ENCODE peak calls at places on chromosomes 5 and 9, in seven cellular contexts. One of them, this sample, is unnamed.

GRCh38 chr5:179819296-179820126 is 1.2 kb upstream of the SQSTM1 start:
- DNase-seq in uterus: peak; percentile 77
- DNase-seq in A549: no peak
- DNase-seq in colonic mucosa: peak; percentile 67
- DNase-seq in OCI-LY7: peak; percentile 47
- DNase-seq in ovary: peak; percentile 81
- DNase-seq in left ventricle myocardium inferior: peak; percentile 61
- DNase-seq in this sample: peak; percentile 79

GRCh38 chr9:28005779-28006178 is 432.5 kb upstream of the C9orf72 start:
- DNase-seq in uterus: no peak
- DNase-seq in A549: no peak
- DNase-seq in colonic mucosa: no peak
- DNase-seq in OCI-LY7: no peak
- DNase-seq in ovary: no peak
- DNase-seq in left ventricle myocardium inferior: no peak
- DNase-seq in this sample: no peak

GRCh38 chr9:123725389-123725788 is 204.5 kb downstream of the DENND1A start:
- DNase-seq in uterus: no peak
- DNase-seq in A549: no peak
- DNase-seq in colonic mucosa: no peak
- DNase-seq in OCI-LY7: no peak
- DNase-seq in ovary: no peak
- DNase-seq in left ventricle myocardium inferior: peak; percentile 22
- DNase-seq in this sample: no peak

GRCh38 chr5:32461441-32462120 is 17.0 kb upstream of the ZFR start:
- DNase-seq in uterus: no peak
- DNase-seq in A549: no peak
- DNase-seq in colonic mucosa: no peak
- DNase-seq in OCI-LY7: no peak
- DNase-seq in ovary: no peak
- DNase-seq in left ventricle myocardium inferior: no peak
- DNase-seq in this sample: no peak

GRCh38 chr5:134450374-134450773 is 38.7 kb upstream of the CDKN2AIPNL start:
- DNase-seq in uterus: no peak
- DNase-seq in A549: no peak
- DNase-seq in colonic mucosa: no peak
- DNase-seq in OCI-LY7: no peak
- DNase-seq in ovary: no peak
- DNase-seq in left ventricle myocardium inferior: no peak
- DNase-seq in this sample: no peak

GRCh38 chr9:14221558-14221957 is 92.4 kb downstream of the NFIB start:
- DNase-seq in uterus: no peak
- DNase-seq in A549: peak; percentile 65
- DNase-seq in colonic mucosa: no peak
- DNase-seq in OCI-LY7: no peak
- DNase-seq in ovary: no peak
- DNase-seq in left ventricle myocardium inferior: no peak
- DNase-seq in this sample: no peak

GRCh38 chr9:72428329-72428728 is 63.3 kb upstream of the ZFAND5 start:
- DNase-seq in uterus: no peak
- DNase-seq in A549: no peak
- DNase-seq in colonic mucosa: no peak
- DNase-seq in OCI-LY7: no peak
- DNase-seq in ovary: no peak
- DNase-seq in left ventricle myocardium inferior: no peak
- DNase-seq in this sample: no peak

GRCh38 chr5:88262116-88262515 is 6.5 kb downstream of the TMEM161B start:
- DNase-seq in uterus: no peak
- DNase-seq in A549: no peak
- DNase-seq in colonic mucosa: no peak
- DNase-seq in OCI-LY7: no peak
- DNase-seq in ovary: no peak
- DNase-seq in left ventricle myocardium inferior: no peak
- DNase-seq in this sample: no peak

GRCh38 chr9:133144887-133145466 is 18.7 kb downstream of the GBGT1 start:
- DNase-seq in uterus: peak; percentile 30
- DNase-seq in A549: no peak
- DNase-seq in colonic mucosa: no peak
- DNase-seq in OCI-LY7: no peak
- DNase-seq in ovary: no peak
- DNase-seq in left ventricle myocardium inferior: no peak
- DNase-seq in this sample: no peak

GRCh38 chr9:132797861-132798659 is 80.0 kb downstream of the AK8 start:
- DNase-seq in uterus: no peak
- DNase-seq in A549: no peak
- DNase-seq in colonic mucosa: no peak
- DNase-seq in OCI-LY7: no peak
- DNase-seq in ovary: peak; percentile 64
- DNase-seq in left ventricle myocardium inferior: no peak
- DNase-seq in this sample: no peak

GRCh38 chr9:99572529-99572928 is 249.2 kb upstream of the NR4A3 start:
- DNase-seq in uterus: no peak
- DNase-seq in A549: no peak
- DNase-seq in colonic mucosa: no peak
- DNase-seq in OCI-LY7: no peak
- DNase-seq in ovary: no peak
- DNase-seq in left ventricle myocardium inferior: no peak
- DNase-seq in this sample: no peak

GRCh38 chr9:116984111-116984510 is 297.0 kb downstream of the TRIM32 start:
- DNase-seq in uterus: no peak
- DNase-seq in A549: no peak
- DNase-seq in colonic mucosa: no peak
- DNase-seq in OCI-LY7: no peak
- DNase-seq in ovary: no peak
- DNase-seq in left ventricle myocardium inferior: no peak
- DNase-seq in this sample: no peak

GRCh38 chr5:73321757-73322452 is 126.7 kb downstream of the FOXD1 start:
- DNase-seq in uterus: no peak
- DNase-seq in A549: peak; percentile 22
- DNase-seq in colonic mucosa: no peak
- DNase-seq in OCI-LY7: no peak
- DNase-seq in ovary: no peak
- DNase-seq in left ventricle myocardium inferior: no peak
- DNase-seq in this sample: no peak

GRCh38 chr9:136773386-136774044 is 9.2 kb upstream of the LCN15 start:
- DNase-seq in uterus: no peak
- DNase-seq in A549: peak; percentile 41
- DNase-seq in colonic mucosa: no peak
- DNase-seq in OCI-LY7: peak; percentile 83
- DNase-seq in ovary: no peak
- DNase-seq in left ventricle myocardium inferior: no peak
- DNase-seq in this sample: no peak

GRCh38 chr5:2177244-2177643 is 294.5 kb upstream of the IRX4 start:
- DNase-seq in uterus: no peak
- DNase-seq in A549: no peak
- DNase-seq in colonic mucosa: no peak
- DNase-seq in OCI-LY7: no peak
- DNase-seq in ovary: no peak
- DNase-seq in left ventricle myocardium inferior: no peak
- DNase-seq in this sample: no peak

GRCh38 chr9:4615251-4615650 is 46.8 kb upstream of the PLPP6 start:
- DNase-seq in uterus: no peak
- DNase-seq in A549: no peak
- DNase-seq in colonic mucosa: no peak
- DNase-seq in OCI-LY7: no peak
- DNase-seq in ovary: no peak
- DNase-seq in left ventricle myocardium inferior: no peak
- DNase-seq in this sample: no peak

GRCh38 chr5:153960269-153961215 is 78.2 kb downstream of the FAM114A2 start:
- DNase-seq in uterus: no peak
- DNase-seq in A549: no peak
- DNase-seq in colonic mucosa: no peak
- DNase-seq in OCI-LY7: no peak
- DNase-seq in ovary: no peak
- DNase-seq in left ventricle myocardium inferior: no peak
- DNase-seq in this sample: no peak

GRCh38 chr5:108432024-108432423 is 50.1 kb upstream of the FBXL17 start:
- DNase-seq in uterus: no peak
- DNase-seq in A549: no peak
- DNase-seq in colonic mucosa: no peak
- DNase-seq in OCI-LY7: no peak
- DNase-seq in ovary: no peak
- DNase-seq in left ventricle myocardium inferior: no peak
- DNase-seq in this sample: no peak

DNA sequence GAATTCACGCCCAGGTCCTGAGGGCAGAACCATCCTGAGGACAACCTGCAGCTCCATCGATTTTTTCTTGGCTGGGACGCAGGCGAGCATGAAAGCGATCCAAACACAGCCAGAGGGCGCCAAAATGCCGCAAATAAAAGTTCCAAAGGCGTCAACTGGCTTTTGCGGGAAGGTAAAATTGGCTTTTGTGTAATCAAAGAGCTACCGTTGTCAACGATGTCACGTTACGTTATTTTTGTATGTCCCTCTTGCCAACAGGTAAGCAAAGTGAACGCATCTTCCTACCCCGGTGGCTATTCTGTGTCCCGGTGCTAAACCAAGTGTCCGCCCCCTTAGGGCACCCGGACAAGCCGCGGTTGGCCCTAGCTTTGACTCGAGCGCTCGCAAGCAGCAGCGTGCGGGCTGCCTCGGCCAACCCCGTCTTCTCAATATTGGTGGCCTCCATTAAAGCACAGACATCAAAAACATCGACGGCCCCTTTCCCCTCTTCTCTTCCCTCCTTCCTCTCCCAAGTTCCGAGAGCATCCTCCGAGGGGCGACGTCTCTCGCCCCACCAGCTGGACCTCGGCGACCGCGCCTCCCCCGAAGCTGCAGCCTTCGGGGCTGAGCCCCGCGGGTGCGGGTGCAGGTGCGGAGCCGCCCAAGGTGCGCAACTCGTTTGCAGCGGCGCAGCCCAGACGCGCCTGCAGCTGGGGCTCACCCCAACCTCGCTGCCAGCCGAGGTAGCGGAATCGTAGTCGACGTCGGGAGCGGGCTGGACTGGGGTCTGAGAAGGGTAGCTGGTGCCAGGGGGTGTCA is 1.1 kb upstream of the BASP1 start:
- DNase-seq in uterus: peak; percentile 74
- DNase-seq in A549: peak; percentile 73
- DNase-seq in colonic mucosa: peak; percentile 85
- DNase-seq in OCI-LY7: peak; percentile 91
- DNase-seq in ovary: peak; percentile 79
- DNase-seq in left ventricle myocardium inferior: peak; percentile 59
- DNase-seq in this sample: peak; percentile 86
- TF ChIP-seq CTCF in uterus: peak; percentile 73
- TF ChIP-seq CTCF in A549: peak; percentile 88
- TF ChIP-seq CTCF in colonic mucosa: peak; percentile 63
- TF ChIP-seq CTCF in OCI-LY7: peak; percentile 91
- TF ChIP-seq CTCF in ovary: peak; percentile 65
- TF ChIP-seq CTCF in left ventricle myocardium inferior: peak; percentile 79
- TF ChIP-seq CTCF in this sample: peak; percentile 88

DNA sequence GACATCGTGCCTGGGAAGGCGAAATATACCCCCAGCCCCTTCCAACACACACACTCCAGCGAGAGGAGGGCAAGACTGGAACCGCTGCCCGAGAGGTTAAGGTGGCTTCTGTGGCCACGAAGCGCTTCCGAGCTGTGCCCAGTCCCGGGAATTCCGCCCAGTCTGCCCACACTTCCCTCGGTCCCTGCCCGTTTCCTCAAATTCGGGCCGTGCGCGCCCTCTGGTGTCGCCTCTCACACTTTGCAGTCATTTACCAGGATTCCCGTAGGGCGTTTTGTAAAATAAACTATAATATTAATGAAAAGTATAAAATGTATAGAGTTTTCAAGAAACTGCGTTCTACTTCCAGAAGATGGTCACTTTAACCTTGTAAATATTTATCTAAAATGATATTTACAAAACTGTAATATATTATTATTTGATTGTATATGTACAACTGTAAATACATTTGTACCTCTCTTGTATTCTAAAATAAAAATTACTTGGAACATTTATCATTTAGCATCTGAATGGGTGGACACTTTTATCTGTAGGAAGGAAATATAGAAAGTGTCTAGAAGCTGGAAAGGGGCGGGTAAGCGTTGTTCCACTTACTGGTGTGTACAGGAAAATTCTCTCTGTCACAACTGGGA is 11.0 kb upstream of the EXOSC2 start:
- DNase-seq in uterus: peak; percentile 66
- DNase-seq in A549: peak; percentile 91
- DNase-seq in colonic mucosa: peak; percentile 82
- DNase-seq in OCI-LY7: peak; percentile 59
- DNase-seq in ovary: peak; percentile 75
- DNase-seq in left ventricle myocardium inferior: peak; percentile 79
- DNase-seq in this sample: peak; percentile 89
- H3K4me3 ChIP-seq in uterus: peak overlapping the region; percentile 15
- H3K4me3 ChIP-seq in A549: peak overlapping the region; percentile 85
- H3K4me3 ChIP-seq in colonic mucosa: peak overlapping the region; percentile 53
- H3K4me3 ChIP-seq in OCI-LY7: peak overlapping the region; percentile 72
- H3K4me3 ChIP-seq in ovary: peak overlapping the region; percentile 40
- H3K4me3 ChIP-seq in left ventricle myocardium inferior: peak overlapping the region; percentile 72
- H3K4me3 ChIP-seq in this sample: no peak overlapping the region

GRCh38 chr9:131734781-131735180 is 5.1 kb downstream of the RAPGEF1 start:
- DNase-seq in uterus: no peak
- DNase-seq in A549: no peak
- DNase-seq in colonic mucosa: no peak
- DNase-seq in OCI-LY7: no peak
- DNase-seq in ovary: no peak
- DNase-seq in left ventricle myocardium inferior: no peak
- DNase-seq in this sample: no peak

GRCh38 chr9:131737426-131737825 is 2.5 kb downstream of the RAPGEF1 start:
- DNase-seq in uterus: no peak
- DNase-seq in A549: no peak
- DNase-seq in colonic mucosa: no peak
- DNase-seq in OCI-LY7: no peak
- DNase-seq in ovary: no peak
- DNase-seq in left ventricle myocardium inferior: no peak
- DNase-seq in this sample: no peak

GRCh38 chr9:131738293-131738692 is 1.6 kb downstream of the RAPGEF1 start:
- DNase-seq in uterus: no peak
- DNase-seq in A549: no peak
- DNase-seq in colonic mucosa: no peak
- DNase-seq in OCI-LY7: peak; percentile 65
- DNase-seq in ovary: no peak
- DNase-seq in left ventricle myocardium inferior: no peak
- DNase-seq in this sample: no peak

GRCh38 chr9:131735238-131736181 is 4.4 kb downstream of the RAPGEF1 start:
- DNase-seq in uterus: no peak
- DNase-seq in A549: peak; percentile 75
- DNase-seq in colonic mucosa: peak; percentile 80
- DNase-seq in OCI-LY7: no peak
- DNase-seq in ovary: no peak
- DNase-seq in left ventricle myocardium inferior: no peak
- DNase-seq in this sample: no peak

DNA sequence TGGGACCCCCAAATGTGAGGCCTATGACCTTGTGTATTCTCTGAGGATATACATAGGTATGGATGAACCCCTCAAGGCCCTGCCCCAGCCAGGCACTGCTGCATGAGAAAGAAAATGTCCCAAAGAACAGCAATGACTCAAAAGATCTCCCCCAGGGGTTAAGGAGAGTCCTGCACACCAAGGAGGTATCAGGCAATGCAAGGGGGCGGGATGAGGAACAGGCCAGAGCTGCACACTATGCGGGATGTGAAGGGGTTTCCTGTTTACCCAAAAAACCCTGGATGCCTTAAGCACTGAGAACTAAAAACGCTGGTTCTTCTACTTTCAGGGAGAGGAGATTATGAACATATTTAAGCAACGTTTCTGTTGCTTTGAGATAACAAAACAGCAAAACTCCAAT is 3.4 kb downstream of the RAPGEF1 start:
- DNase-seq in uterus: no peak
- DNase-seq in A549: no peak
- DNase-seq in colonic mucosa: no peak
- DNase-seq in OCI-LY7: peak; percentile 57
- DNase-seq in ovary: no peak
- DNase-seq in left ventricle myocardium inferior: no peak
- DNase-seq in this sample: no peak
- H3K4me1 ChIP-seq in uterus: peaks cover 5% of the 10 kb centered on the region
- H3K4me1 ChIP-seq in A549: peaks cover 65% of the 10 kb centered on the region
- H3K4me1 ChIP-seq in colonic mucosa: peaks cover 22% of the 10 kb centered on the region
- H3K4me1 ChIP-seq in OCI-LY7: peaks cover 69% of the 10 kb centered on the region
- H3K4me1 ChIP-seq in ovary: peaks cover 10% of the 10 kb centered on the region
- H3K4me1 ChIP-seq in left ventricle myocardium inferior: peaks cover 90% of the 10 kb centered on the region
- H3K4me1 ChIP-seq in this sample: peaks cover 73% of the 10 kb centered on the region

GRCh38 chr5:616342-617039 is 4.4 kb downstream of the CEP72 start:
- DNase-seq in uterus: peak; percentile 6
- DNase-seq in A549: no peak
- DNase-seq in colonic mucosa: no peak
- DNase-seq in OCI-LY7: no peak
- DNase-seq in ovary: no peak
- DNase-seq in left ventricle myocardium inferior: no peak
- DNase-seq in this sample: peak; percentile 10
- TF ChIP-seq CTCF in uterus: no peak
- TF ChIP-seq CTCF in A549: no peak
- TF ChIP-seq CTCF in colonic mucosa: no peak
- TF ChIP-seq CTCF in OCI-LY7: no peak
- TF ChIP-seq CTCF in ovary: no peak
- TF ChIP-seq CTCF in left ventricle myocardium inferior: no peak
- TF ChIP-seq CTCF in this sample: no peak